ENCODE peak calls at places on chromosome 5, in seven cellular contexts. Y, H, O, D, J, K and Q are unnamed samples.

GRCh38 chr5:109649371-109649770 is 40.4 kb upstream of the MAN2A1 start:
- DNase-seq in Y (no peak), O (no peak), J (no peak), D (no peak), H (no peak), K (no peak), Q (no peak)

GRCh38 chr5:168047669-168048111 is 243.8 kb upstream of the WWC1 start:
- DNase-seq in O (no peak), K (peak; percentile 5), J (no peak), D (no peak), Y (no peak), H (no peak), Q (no peak)

GRCh38 chr5:133389066-133389590 is 223.2 kb downstream of the FSTL4 start:
- DNase-seq in D (peak; percentile 56), Y (no peak), O (no peak), J (no peak), H (no peak), K (no peak), Q (no peak)

GRCh38 chr5:141507387-141508091 is 18.7 kb downstream of the PCDHGC5 start:
- DNase-seq in J (no peak), D (peak; percentile 96), H (no peak), K (no peak), Y (peak; percentile 56), O (no peak), Q (peak; percentile 67)

GRCh38 chr5:39485075-39485474 is 60.3 kb upstream of the DAB2 start:
- DNase-seq in O (no peak), D (no peak), K (no peak), J (no peak), H (no peak), Y (no peak), Q (no peak)

GRCh38 chr5:83102581-83102980 is 25.2 kb downstream of the XRCC4 start:
- DNase-seq in Y (no peak), H (no peak), D (no peak), K (no peak), J (no peak), O (no peak), Q (no peak)

GRCh38 chr5:59542841-59543825 is 350.4 kb downstream of the PDE4D start:
- DNase-seq in O (no peak), K (peak; percentile 84), Y (no peak), H (no peak), J (peak; percentile 49), D (no peak), Q (no peak)

GRCh38 chr5:150322202-150322601 is 19.5 kb upstream of the ARSI start:
- DNase-seq in Y (no peak), J (no peak), K (no peak), H (no peak), O (no peak), D (no peak), Q (no peak)

GRCh38 chr5:160520609-160521391 is 99.1 kb downstream of the PTTG1 start:
- DNase-seq in J (no peak), K (no peak), O (no peak), D (no peak), Y (no peak), H (no peak), Q (no peak)

GRCh38 chr5:135996611-135997010 is 32.2 kb upstream of the TGFBI start:
- DNase-seq in Y (no peak), D (no peak), J (no peak), K (no peak), H (no peak), O (no peak), Q (no peak)

GRCh38 chr5:10288600-10289213 is 19.0 kb downstream of the CMBL start:
- DNase-seq in Y (peak; percentile 32), O (no peak), J (peak; percentile 96), D (no peak), H (no peak), K (no peak), Q (no peak)

GRCh38 chr5:127813633-127814171 is 110.5 kb downstream of the CCDC192 start:
- DNase-seq in O (no peak), K (no peak), Y (no peak), J (no peak), H (no peak), D (no peak), Q (no peak)

GRCh38 chr5:139638090-139638735 is 9.9 kb upstream of the CXXC5 start:
- DNase-seq in J (peak; percentile 42), O (no peak), H (no peak), D (peak; percentile 89), K (peak; percentile 88), Y (peak; percentile 75), Q (peak; percentile 36)

GRCh38 chr5:156526081-156527017 is 199.4 kb downstream of the SGCD start:
- DNase-seq in Y (no peak), H (no peak), D (no peak), O (no peak), J (no peak), K (peak; percentile 22), Q (no peak)

GRCh38 chr5:93296338-93296737 is 284.7 kb downstream of the NR2F1-AS1 start:
- DNase-seq in H (no peak), K (peak; percentile 23), D (no peak), J (no peak), O (no peak), Y (no peak), Q (no peak)

GRCh38 chr5:179233909-179234562 is 111.2 kb downstream of the ADAMTS2 start:
- DNase-seq in D (no peak), H (no peak), J (no peak), Y (no peak), K (no peak), O (no peak), Q (no peak)

GRCh38 chr5:181203842-181204560 is 995 bp downstream of the TRIM7 start:
- DNase-seq in D (no peak), K (no peak), Y (peak; percentile 34), H (no peak), J (no peak), O (no peak), Q (no peak)

GRCh38 chr5:13910227-13910626 is 34.3 kb downstream of the DNAH5 start:
- DNase-seq in K (no peak), H (no peak), Y (no peak), J (no peak), D (no peak), O (no peak), Q (no peak)

GRCh38 chr5:14726066-14726838 is 61.7 kb downstream of the OTULIN start:
- DNase-seq in J (no peak), H (no peak), D (no peak), Y (no peak), O (no peak), K (no peak), Q (no peak)

GRCh38 chr5:124438390-124439380 is 307.8 kb downstream of the ZNF608 start:
- DNase-seq in J (peak; percentile 33), D (no peak), K (peak; percentile 90), O (no peak), H (no peak), Y (no peak), Q (no peak)

GRCh38 chr5:154945695-154946301 is 4.9 kb downstream of the MRPL22 start:
- DNase-seq in O (no peak), K (peak; percentile 65), H (no peak), Y (no peak), D (no peak), J (peak; percentile 0), Q (no peak)